ENCODE peak calls at places on chromosomes 3 and 15, in six cellular contexts. One of them, this sample, is unnamed.

GRCh38 chr15:100919481-100920405 is 586 bp downstream of the LRRK1 start:
- DNase-seq in left lung: peak; percentile 50
- DNase-seq in CD4-positive, alpha-beta T cell: no peak
- DNase-seq in adrenal gland: no peak
- DNase-seq in PC-9: no peak
- DNase-seq in SJSA1: peak; percentile 50
- DNase-seq in this sample: peak; percentile 41

GRCh38 chr15:67843571-67844387 is 3.9 kb upstream of the RNU6-1 start:
- DNase-seq in left lung: no peak
- DNase-seq in CD4-positive, alpha-beta T cell: no peak
- DNase-seq in SJSA1: peak; percentile 81
- DNase-seq in PC-9: no peak
- DNase-seq in adrenal gland: no peak
- DNase-seq in this sample: no peak

GRCh38 chr3:186826978-186827857 is 15.3 kb upstream of the ADIPOQ start:
- DNase-seq in adrenal gland: peak; percentile 85
- DNase-seq in PC-9: peak; percentile 82
- DNase-seq in CD4-positive, alpha-beta T cell: peak; percentile 76
- DNase-seq in left lung: peak; percentile 82
- DNase-seq in SJSA1: peak; percentile 74
- DNase-seq in this sample: peak; percentile 69

GRCh38 chr3:45666729-45667440 is 22.3 kb upstream of the SACM1L start:
- DNase-seq in PC-9: no peak
- DNase-seq in adrenal gland: no peak
- DNase-seq in CD4-positive, alpha-beta T cell: no peak
- DNase-seq in SJSA1: no peak
- DNase-seq in left lung: no peak
- DNase-seq in this sample: no peak

GRCh38 chr3:172517859-172518466 is 5.3 kb downstream of the TNFSF10 start:
- DNase-seq in CD4-positive, alpha-beta T cell: no peak
- DNase-seq in SJSA1: no peak
- DNase-seq in left lung: no peak
- DNase-seq in PC-9: no peak
- DNase-seq in adrenal gland: no peak
- DNase-seq in this sample: no peak

GRCh38 chr3:19012846-19013245 is 135.5 kb upstream of the KCNH8 start:
- DNase-seq in left lung: no peak
- DNase-seq in CD4-positive, alpha-beta T cell: no peak
- DNase-seq in SJSA1: no peak
- DNase-seq in adrenal gland: no peak
- DNase-seq in PC-9: no peak
- DNase-seq in this sample: no peak

GRCh38 chr15:38877471-38877870 is 312.9 kb upstream of the RASGRP1 start:
- DNase-seq in adrenal gland: no peak
- DNase-seq in PC-9: no peak
- DNase-seq in SJSA1: no peak
- DNase-seq in left lung: no peak
- DNase-seq in CD4-positive, alpha-beta T cell: no peak
- DNase-seq in this sample: no peak

GRCh38 chr3:151169700-151170224 is 33.3 kb downstream of the GPR171 start:
- DNase-seq in adrenal gland: no peak
- DNase-seq in SJSA1: no peak
- DNase-seq in CD4-positive, alpha-beta T cell: no peak
- DNase-seq in left lung: peak; percentile 76
- DNase-seq in PC-9: no peak
- DNase-seq in this sample: no peak

GRCh38 chr3:52167240-52167639 is 13.0 kb upstream of the POC1A start:
- DNase-seq in PC-9: no peak
- DNase-seq in left lung: no peak
- DNase-seq in adrenal gland: no peak
- DNase-seq in SJSA1: no peak
- DNase-seq in CD4-positive, alpha-beta T cell: no peak
- DNase-seq in this sample: no peak

GRCh38 chr15:67472957-67473356 is 48.0 kb upstream of the C15orf61 start:
- DNase-seq in PC-9: no peak
- DNase-seq in SJSA1: peak; percentile 72
- DNase-seq in CD4-positive, alpha-beta T cell: no peak
- DNase-seq in adrenal gland: no peak
- DNase-seq in left lung: no peak
- DNase-seq in this sample: no peak

GRCh38 chr3:8622873-8623725 is 21.5 kb downstream of the SSUH2 start:
- DNase-seq in PC-9: no peak
- DNase-seq in left lung: peak; percentile 68
- DNase-seq in adrenal gland: peak; percentile 70
- DNase-seq in CD4-positive, alpha-beta T cell: peak; percentile 10
- DNase-seq in SJSA1: peak; percentile 50
- DNase-seq in this sample: peak; percentile 71

GRCh38 chr3:53243165-53243564 is 12.7 kb downstream of the TKT start:
- DNase-seq in PC-9: no peak
- DNase-seq in left lung: no peak
- DNase-seq in adrenal gland: no peak
- DNase-seq in CD4-positive, alpha-beta T cell: no peak
- DNase-seq in SJSA1: peak; percentile 74
- DNase-seq in this sample: no peak

GRCh38 chr15:72481015-72481659 is 7.0 kb downstream of the ARIH1 start:
- DNase-seq in left lung: no peak
- DNase-seq in SJSA1: no peak
- DNase-seq in adrenal gland: no peak
- DNase-seq in CD4-positive, alpha-beta T cell: no peak
- DNase-seq in PC-9: no peak
- DNase-seq in this sample: no peak

GRCh38 chr3:16741890-16742289 is 136.7 kb upstream of the DAZL start:
- DNase-seq in adrenal gland: no peak
- DNase-seq in PC-9: no peak
- DNase-seq in SJSA1: peak; percentile 41
- DNase-seq in left lung: peak; percentile 35
- DNase-seq in CD4-positive, alpha-beta T cell: no peak
- DNase-seq in this sample: no peak

GRCh38 chr3:13186416-13186815 is 113.2 kb upstream of the IQSEC1 start:
- DNase-seq in adrenal gland: no peak
- DNase-seq in PC-9: no peak
- DNase-seq in left lung: no peak
- DNase-seq in CD4-positive, alpha-beta T cell: no peak
- DNase-seq in SJSA1: peak; percentile 3
- DNase-seq in this sample: no peak

GRCh38 chr3:10286596-10287295 is 6.0 kb downstream of the GHRL start:
- DNase-seq in PC-9: no peak
- DNase-seq in left lung: no peak
- DNase-seq in SJSA1: peak; percentile 17
- DNase-seq in CD4-positive, alpha-beta T cell: no peak
- DNase-seq in adrenal gland: no peak
- DNase-seq in this sample: peak; percentile 19

GRCh38 chr3:111874177-111874820 is 15.2 kb downstream of the PHLDB2 start:
- DNase-seq in PC-9: peak; percentile 84
- DNase-seq in SJSA1: peak; percentile 18
- DNase-seq in CD4-positive, alpha-beta T cell: no peak
- DNase-seq in adrenal gland: no peak
- DNase-seq in left lung: no peak
- DNase-seq in this sample: no peak

GRCh38 chr3:194761384-194761783 is 75.7 kb downstream of the FAM43A start:
- DNase-seq in left lung: no peak
- DNase-seq in PC-9: peak; percentile 72
- DNase-seq in CD4-positive, alpha-beta T cell: no peak
- DNase-seq in adrenal gland: no peak
- DNase-seq in SJSA1: no peak
- DNase-seq in this sample: no peak

GRCh38 chr3:151330899-151331298 is 1.6 kb upstream of the P2RY13 start:
- DNase-seq in left lung: no peak
- DNase-seq in PC-9: no peak
- DNase-seq in adrenal gland: no peak
- DNase-seq in SJSA1: no peak
- DNase-seq in CD4-positive, alpha-beta T cell: no peak
- DNase-seq in this sample: no peak

GRCh38 chr15:75349851-75350588 is 3.2 kb downstream of the NEIL1 start:
- DNase-seq in left lung: peak; percentile 61
- DNase-seq in adrenal gland: no peak
- DNase-seq in CD4-positive, alpha-beta T cell: peak; percentile 55
- DNase-seq in SJSA1: no peak
- DNase-seq in PC-9: no peak
- DNase-seq in this sample: no peak

GRCh38 chr3:184802150-184802549 is 9.8 kb upstream of the VPS8 start:
- DNase-seq in left lung: no peak
- DNase-seq in SJSA1: no peak
- DNase-seq in CD4-positive, alpha-beta T cell: no peak
- DNase-seq in adrenal gland: no peak
- DNase-seq in PC-9: no peak
- DNase-seq in this sample: no peak

GRCh38 chr3:55579499-55579898 is 92.4 kb upstream of the WNT5A start:
- DNase-seq in CD4-positive, alpha-beta T cell: no peak
- DNase-seq in PC-9: no peak
- DNase-seq in SJSA1: no peak
- DNase-seq in adrenal gland: no peak
- DNase-seq in left lung: no peak
- DNase-seq in this sample: no peak

GRCh38 chr3:100581650-100582049 is 27.8 kb upstream of the ADGRG7 start:
- DNase-seq in PC-9: no peak
- DNase-seq in CD4-positive, alpha-beta T cell: no peak
- DNase-seq in SJSA1: no peak
- DNase-seq in adrenal gland: no peak
- DNase-seq in left lung: no peak
- DNase-seq in this sample: no peak

GRCh38 chr3:33377931-33378330 is 62.3 kb downstream of the UBP1 start:
- DNase-seq in SJSA1: no peak
- DNase-seq in left lung: no peak
- DNase-seq in CD4-positive, alpha-beta T cell: no peak
- DNase-seq in PC-9: no peak
- DNase-seq in adrenal gland: no peak
- DNase-seq in this sample: no peak

GRCh38 chr15:37002041-37002689 is 98.2 kb downstream of the MEIS2 start:
- DNase-seq in PC-9: no peak
- DNase-seq in left lung: no peak
- DNase-seq in SJSA1: no peak
- DNase-seq in adrenal gland: no peak
- DNase-seq in CD4-positive, alpha-beta T cell: no peak
- DNase-seq in this sample: no peak

GRCh38 chr3:111762535-111762934 is 96.5 kb upstream of the PHLDB2 start:
- DNase-seq in left lung: no peak
- DNase-seq in CD4-positive, alpha-beta T cell: no peak
- DNase-seq in adrenal gland: no peak
- DNase-seq in SJSA1: no peak
- DNase-seq in PC-9: no peak
- DNase-seq in this sample: no peak

GRCh38 chr3:120147072-120147871 is 53.0 kb upstream of the GSK3B start:
- DNase-seq in CD4-positive, alpha-beta T cell: peak; percentile 20
- DNase-seq in left lung: peak; percentile 44
- DNase-seq in SJSA1: peak; percentile 47
- DNase-seq in PC-9: peak; percentile 90
- DNase-seq in adrenal gland: no peak
- DNase-seq in this sample: no peak

GRCh38 chr3:183210862-183211341 is 42.2 kb upstream of the B3GNT5 start:
- DNase-seq in CD4-positive, alpha-beta T cell: no peak
- DNase-seq in PC-9: peak; percentile 50
- DNase-seq in adrenal gland: no peak
- DNase-seq in SJSA1: no peak
- DNase-seq in left lung: peak; percentile 55
- DNase-seq in this sample: no peak
- H3K9me3 ChIP-seq in CD4-positive, alpha-beta T cell: no peaks in the 10 kb centered on the region
- H3K9me3 ChIP-seq in PC-9: no peaks in the 10 kb centered on the region
- H3K9me3 ChIP-seq in adrenal gland: no peaks in the 10 kb centered on the region
- H3K9me3 ChIP-seq in SJSA1: no peaks in the 10 kb centered on the region
- H3K9me3 ChIP-seq in left lung: no peaks in the 10 kb centered on the region
- H3K9me3 ChIP-seq in this sample: no peaks in the 10 kb centered on the region

GRCh38 chr3:20054549-20054987 is 14.3 kb downstream of the KAT2B start:
- DNase-seq in left lung: peak; percentile 39
- DNase-seq in SJSA1: peak; percentile 7
- DNase-seq in adrenal gland: peak; percentile 85
- DNase-seq in CD4-positive, alpha-beta T cell: no peak
- DNase-seq in PC-9: peak; percentile 96
- DNase-seq in this sample: peak; percentile 47
- H3K27ac ChIP-seq in left lung: peak overlapping the region; percentile 81
- H3K27ac ChIP-seq in SJSA1: no peak overlapping the region
- H3K27ac ChIP-seq in adrenal gland: peak overlapping the region; percentile 62
- H3K27ac ChIP-seq in CD4-positive, alpha-beta T cell: peak overlapping the region; percentile 19
- H3K27ac ChIP-seq in PC-9: peak overlapping the region; percentile 7
- H3K27ac ChIP-seq in this sample: peak overlapping the region; percentile 8

GRCh38 chr15:25070357-25070963 is 115.7 kb downstream of the SNRPN start:
- DNase-seq in adrenal gland: no peak
- DNase-seq in CD4-positive, alpha-beta T cell: no peak
- DNase-seq in SJSA1: no peak
- DNase-seq in left lung: no peak
- DNase-seq in PC-9: no peak
- DNase-seq in this sample: no peak

GRCh38 chr15:25065876-25066275 is 111.1 kb downstream of the SNRPN start:
- DNase-seq in PC-9: no peak
- DNase-seq in adrenal gland: no peak
- DNase-seq in left lung: no peak
- DNase-seq in CD4-positive, alpha-beta T cell: no peak
- DNase-seq in SJSA1: no peak
- DNase-seq in this sample: no peak

GRCh38 chr15:25066708-25067107 is 111.9 kb downstream of the SNRPN start:
- DNase-seq in left lung: no peak
- DNase-seq in PC-9: no peak
- DNase-seq in CD4-positive, alpha-beta T cell: no peak
- DNase-seq in adrenal gland: no peak
- DNase-seq in SJSA1: no peak
- DNase-seq in this sample: peak; percentile 10

GRCh38 chr15:25067725-25068309 is 113.0 kb downstream of the SNRPN start:
- DNase-seq in CD4-positive, alpha-beta T cell: no peak
- DNase-seq in adrenal gland: no peak
- DNase-seq in SJSA1: no peak
- DNase-seq in left lung: no peak
- DNase-seq in PC-9: no peak
- DNase-seq in this sample: no peak

DNA sequence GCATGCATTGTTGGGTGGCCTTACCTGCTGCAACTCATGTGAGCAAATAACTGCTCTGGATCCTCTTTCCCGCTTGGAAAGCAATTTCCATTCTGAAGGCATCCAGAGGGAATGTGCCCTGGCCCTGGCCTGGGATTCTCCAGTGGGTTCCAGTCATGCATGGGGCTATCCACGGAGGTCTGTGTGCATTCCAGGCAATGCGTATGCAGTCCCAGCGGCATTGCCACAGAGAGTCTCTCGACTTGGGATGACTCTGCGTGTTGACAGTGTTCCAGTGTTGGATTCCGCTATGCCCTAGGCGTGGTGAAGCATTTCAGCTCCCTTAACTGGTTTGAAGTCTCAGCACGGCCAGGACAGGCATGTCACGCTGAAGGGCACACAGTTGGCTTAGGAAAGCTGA is 113.9 kb downstream of the SNRPN start:
- DNase-seq in PC-9: no peak
- DNase-seq in SJSA1: no peak
- DNase-seq in adrenal gland: no peak
- DNase-seq in left lung: no peak
- DNase-seq in CD4-positive, alpha-beta T cell: no peak
- DNase-seq in this sample: no peak
- H3K9me3 ChIP-seq in PC-9: no peaks in the 10 kb centered on the region
- H3K9me3 ChIP-seq in SJSA1: peaks cover 87% of the 10 kb centered on the region
- H3K9me3 ChIP-seq in adrenal gland: no peaks in the 10 kb centered on the region
- H3K9me3 ChIP-seq in left lung: peaks cover 31% of the 10 kb centered on the region
- H3K9me3 ChIP-seq in CD4-positive, alpha-beta T cell: peaks cover 100% of the 10 kb centered on the region
- H3K9me3 ChIP-seq in this sample: peaks cover 22% of the 10 kb centered on the region

DNA sequence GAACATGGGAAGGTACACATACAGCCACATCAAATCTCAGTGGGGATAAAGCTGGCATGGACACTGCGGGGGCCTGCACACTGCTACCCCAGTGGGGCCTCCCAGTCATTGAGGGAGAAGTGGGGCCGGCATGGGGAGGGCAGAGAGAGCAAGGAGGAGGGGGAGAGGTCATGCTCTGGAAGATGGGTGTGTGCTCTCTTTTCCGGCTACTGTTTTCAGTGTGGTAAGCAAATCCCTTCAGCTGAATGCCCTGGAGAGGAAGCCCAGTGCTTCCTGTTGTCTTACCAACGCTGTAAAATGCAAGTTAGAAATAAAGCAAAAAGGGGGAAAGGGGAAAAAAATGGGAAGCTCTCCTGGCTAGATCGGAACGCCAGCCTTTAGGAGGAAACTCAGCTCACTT is 30.8 kb downstream of the NRROS start:
- DNase-seq in left lung: no peak
- DNase-seq in CD4-positive, alpha-beta T cell: no peak
- DNase-seq in PC-9: no peak
- DNase-seq in SJSA1: no peak
- DNase-seq in adrenal gland: no peak
- DNase-seq in this sample: no peak
- H3K27ac ChIP-seq in left lung: peak overlapping the region; percentile 76
- H3K27ac ChIP-seq in CD4-positive, alpha-beta T cell: no peak overlapping the region
- H3K27ac ChIP-seq in PC-9: no peak overlapping the region
- H3K27ac ChIP-seq in SJSA1: no peak overlapping the region
- H3K27ac ChIP-seq in adrenal gland: no peak overlapping the region
- H3K27ac ChIP-seq in this sample: no peak overlapping the region